ENCODE peak calls at places on chromosome 7, in ten cellular contexts. I, W, K, Y, P, Q, Z, S, A and T are unnamed samples.

GRCh38 chr7:88203401-88203800 is 16.4 kb downstream of the SRI start:
- DNase-seq in K (no peak), S (no peak), Z (no peak), W (no peak), P (no peak), I (no peak), Y (no peak), A (no peak), Q (no peak), T (no peak)

GRCh38 chr7:115226410-115226809 is 304.5 kb downstream of the MDFIC start:
- DNase-seq in S (no peak), W (no peak), Z (no peak), P (no peak), I (no peak), Q (no peak), A (no peak), Y (no peak), K (no peak), T (no peak)

GRCh38 chr7:152395115-152395514 is 40.7 kb downstream of the KMT2C start:
- DNase-seq in A (no peak), I (no peak), Z (no peak), W (no peak), Q (no peak), K (peak; percentile 50), S (no peak), P (no peak), Y (peak; percentile 73), T (no peak)

GRCh38 chr7:113752289-113752688 is 166.5 kb downstream of the PPP1R3A start:
- DNase-seq in S (no peak), I (no peak), Z (no peak), K (no peak), Y (no peak), Q (no peak), A (no peak), W (no peak), P (no peak), T (no peak)

GRCh38 chr7:47328392-47329319 is 253.3 kb downstream of the TNS3 start:
- DNase-seq in P (no peak), A (no peak), S (no peak), Z (no peak), I (no peak), K (no peak), W (no peak), Y (no peak), Q (no peak), T (no peak)

GRCh38 chr7:52764502-52765169 is 270.8 kb upstream of the POM121L12 start:
- DNase-seq in Z (no peak), W (no peak), I (no peak), Y (peak; percentile 22), S (no peak), Q (no peak), K (no peak), P (no peak), A (no peak), T (no peak)

GRCh38 chr7:81736088-81736487 is 33.8 kb downstream of the HGF start:
- DNase-seq in P (no peak), K (no peak), S (no peak), A (no peak), Z (no peak), I (no peak), W (no peak), Y (no peak), Q (no peak), T (no peak)

GRCh38 chr7:1055084-1055450 is 10.7 kb downstream of the GPR146 start:
- DNase-seq in P (no peak), Z (peak; percentile 63), A (no peak), Q (no peak), W (peak; percentile 85), K (peak; percentile 90), Y (no peak), I (peak; percentile 51), S (no peak), T (peak; percentile 83)

GRCh38 chr7:83739527-83739926 is 90.6 kb upstream of the SEMA3E start:
- DNase-seq in S (no peak), K (no peak), A (no peak), Q (no peak), Z (no peak), Y (no peak), W (no peak), P (no peak), I (no peak), T (no peak)

GRCh38 chr7:36677769-36678435 is 46.4 kb downstream of the AOAH start:
- DNase-seq in Y (no peak), I (no peak), Q (no peak), P (no peak), K (no peak), Z (no peak), A (no peak), W (no peak), S (no peak), T (no peak)

GRCh38 chr7:10122573-10123100 is 851.0 kb upstream of the PHF14 start:
- DNase-seq in Q (peak; percentile 20), Y (peak; percentile 9), Z (no peak), P (no peak), W (no peak), A (no peak), I (no peak), S (no peak), K (no peak), T (peak; percentile 77)

GRCh38 chr7:41603985-41604384 is 98.9 kb downstream of the INHBA start:
- DNase-seq in W (no peak), Q (no peak), K (no peak), Z (no peak), S (no peak), A (no peak), I (no peak), P (no peak), Y (no peak), T (no peak)

DNA sequence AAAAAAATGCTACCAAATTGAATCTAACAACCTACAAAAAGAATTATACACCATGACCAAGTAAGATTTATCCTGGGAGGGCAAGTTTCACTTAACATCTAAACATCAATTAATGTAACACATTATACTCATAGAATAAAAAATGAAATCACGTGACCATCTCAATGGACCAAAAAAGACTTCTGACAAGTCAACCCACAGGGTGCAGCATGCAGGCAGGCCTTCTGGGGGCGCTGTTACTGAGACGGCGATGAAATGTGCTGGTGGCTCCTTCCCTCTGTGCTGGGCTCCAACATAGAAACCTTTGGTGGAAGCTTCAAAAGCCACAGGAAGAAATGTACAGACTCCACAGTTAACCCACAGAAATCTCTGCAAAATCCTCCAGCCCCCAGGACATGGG is 103.1 kb downstream of the INHBA start:
- DNase-seq in W (no peak), A (no peak), K (no peak), S (no peak), Q (no peak), Y (no peak), Z (no peak), P (no peak), I (no peak), T (no peak)
- TF ChIP-seq CTCF in W (no peak), A (no peak), K (no peak), S (no peak), Q (no peak), Y (peak; percentile 4), Z (no peak), P (no peak), I (no peak), T (no peak)

GRCh38 chr7:64888561-64888900 is 14.5 kb upstream of the ZNF273 start:
- DNase-seq in P (no peak), S (no peak), K (no peak), Z (no peak), Q (peak; percentile 13), A (no peak), W (no peak), Y (no peak), I (no peak), T (no peak)

GRCh38 chr7:64888901-64889685 is 14.0 kb upstream of the ZNF273 start:
- DNase-seq in Y (no peak), S (no peak), A (no peak), Q (peak; percentile 44), K (peak; percentile 75), Z (peak; percentile 62), I (peak; percentile 35), W (no peak), P (no peak), T (no peak)

GRCh38 chr7:64889686-64890162 is 13.3 kb upstream of the ZNF273 start:
- DNase-seq in Q (no peak), W (no peak), Y (no peak), Z (no peak), I (no peak), A (no peak), S (no peak), K (no peak), P (no peak), T (no peak)

GRCh38 chr7:64886956-64887545 is 16.0 kb upstream of the ZNF273 start:
- DNase-seq in S (no peak), P (no peak), Q (no peak), W (no peak), Z (no peak), Y (no peak), I (no peak), K (no peak), A (no peak), T (no peak)

DNA sequence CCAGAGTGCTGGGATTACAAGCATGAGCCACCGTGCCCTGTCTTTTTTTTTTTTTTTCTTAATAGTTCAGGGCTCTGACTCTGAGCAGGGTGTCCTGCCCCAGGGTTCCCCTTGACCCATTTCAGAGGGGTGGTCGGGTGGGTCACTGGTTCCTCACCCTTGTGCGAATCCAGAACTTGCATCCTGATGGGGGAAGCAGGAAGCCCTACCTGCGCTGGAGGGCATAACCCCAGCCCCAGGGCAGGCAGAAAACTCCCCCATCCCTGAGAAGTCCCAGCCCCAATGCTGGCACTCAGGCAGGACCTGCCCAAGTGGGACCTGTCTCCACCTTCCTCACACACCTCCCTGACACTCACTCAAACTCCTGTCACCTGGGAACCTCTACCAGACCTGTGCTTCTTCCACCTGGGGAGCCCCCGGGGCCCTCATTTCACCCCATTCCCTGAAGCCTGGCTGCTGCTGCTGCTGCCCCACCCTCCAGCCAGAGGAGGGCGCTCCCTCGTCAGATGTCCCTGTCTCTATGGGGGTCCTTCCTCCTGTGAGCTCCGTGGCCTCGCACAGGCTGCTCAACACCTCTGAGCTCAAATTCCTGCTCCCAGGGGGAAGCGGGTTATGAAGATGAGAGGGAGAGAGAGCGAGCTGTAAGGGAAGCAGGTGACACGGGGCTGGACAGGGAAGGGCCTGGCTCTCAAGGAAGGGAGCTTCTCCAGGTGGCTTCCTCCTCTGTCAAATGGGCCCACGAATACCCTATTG is 15.1 kb upstream of the ZNF273 start:
- DNase-seq in I (peak; percentile 60), A (no peak), K (peak; percentile 77), Y (no peak), S (no peak), Q (peak; percentile 41), P (no peak), W (no peak), Z (peak; percentile 45), T (no peak)
- H3K4me3 ChIP-seq in I (peak overlapping the region; percentile 30), A (peak overlapping the region; percentile 52), K (peak overlapping the region; percentile 60), Y (peak overlapping the region; percentile 24), S (peak overlapping the region; percentile 44), Q (peak overlapping the region; percentile 33), P (peak overlapping the region; percentile 63), W (peak overlapping the region; percentile 66), Z (no peak overlapping the region), T (peak overlapping the region; percentile 45)

GRCh38 chr7:45699726-45700390 is 125.7 kb downstream of the ADCY1 start:
- DNase-seq in Q (no peak), K (peak; percentile 56), W (no peak), Z (no peak), Y (no peak), I (no peak), A (peak; percentile 35), P (no peak), S (no peak), T (peak; percentile 15)
- TF ChIP-seq CTCF in Q (no peak), K (no peak), W (no peak), Z (no peak), Y (no peak), I (no peak), A (no peak), P (no peak), S (no peak), T (no peak)

GRCh38 chr7:155244675-155245074 is 53.0 kb upstream of the INSIG1 start:
- DNase-seq in Y (no peak), A (no peak), Z (no peak), S (no peak), I (no peak), P (no peak), W (no peak), K (no peak), Q (no peak), T (no peak)
- H3K4me3 ChIP-seq in Y (no peak overlapping the region), A (no peak overlapping the region), Z (no peak overlapping the region), S (no peak overlapping the region), I (no peak overlapping the region), P (no peak overlapping the region), W (no peak overlapping the region), K (no peak overlapping the region), Q (no peak overlapping the region), T (no peak overlapping the region)